ENCODE peak calls at places on chromosomes 6 and 20, in ten cellular contexts. V is fibroblast of lung; N is CD4-positive, CD25-positive, alpha-beta regulatory T cell; W is A549; C is upper lobe of right lung; X is CD8-positive, alpha-beta memory T cell; P is ascending aorta; R is MM.1S; J is GM23248; U is SK-N-SH. Q is an unnamed sample. For H3K4me1 and H3K9me3, the result is how much of the 10 kb centered on the place peaks cover.

GRCh38 chr20:6698056-6698455 is 69.4 kb upstream of the BMP2 start:
- DNase-seq in V (peak), N (no peak), W (no peak), C (no peak), X (no peak), P (no peak), R (no peak), J (no peak), U (no peak), Q (no peak)

GRCh38 chr6:158387036-158387435 is 74.8 kb downstream of the TULP4 start:
- DNase-seq in V (no peak), N (no peak), W (peak), C (no peak), X (peak), P (no peak), R (no peak), J (no peak), U (no peak), Q (no peak)

GRCh38 chr6:42368156-42368555 is 83.6 kb downstream of the TRERF1 start:
- DNase-seq in V (no peak), N (peak), W (no peak), C (peak), X (peak), P (no peak), R (no peak), J (no peak), U (no peak), Q (no peak)

GRCh38 chr6:152981989-152982767 is 663 bp downstream of the FBXO5 start:
- DNase-seq in V (no peak), N (no peak), W (no peak), C (peak), X (no peak), P (no peak), R (no peak), J (no peak), U (peak), Q (no peak)

GRCh38 chr20:61608275-61609085 is 356.4 kb downstream of the CDH4 start:
- DNase-seq in V (peak), N (no peak), W (peak), C (no peak), X (no peak), P (no peak), R (peak), J (peak), U (no peak), Q (no peak)

GRCh38 chr6:32081168-32081624 is 27.9 kb downstream of the TNXB start:
- DNase-seq in V (peak), N (no peak), W (no peak), C (no peak), X (no peak), P (peak), R (no peak), J (peak), U (peak), Q (no peak)

GRCh38 chr6:18684343-18684742 is 297.2 kb downstream of the RNF144B start:
- DNase-seq in V (no peak), N (no peak), W (no peak), C (no peak), X (no peak), P (no peak), R (no peak), J (no peak), U (no peak), Q (no peak)

GRCh38 chr20:25055711-25056492 is 2.0 kb downstream of the ACSS1 start:
- DNase-seq in V (peak), N (no peak), W (no peak), C (no peak), X (no peak), P (no peak), R (no peak), J (peak), U (no peak), Q (no peak)

GRCh38 chr6:25169551-25170335 is 109.4 kb upstream of the CARMIL1 start:
- DNase-seq in V (peak), N (no peak), W (no peak), C (no peak), X (no peak), P (no peak), R (no peak), J (peak), U (no peak), Q (no peak)

GRCh38 chr6:43125119-43125518 is 46.0 kb upstream of the SRF start:
- DNase-seq in V (peak), N (no peak), W (no peak), C (no peak), X (no peak), P (no peak), R (no peak), J (peak), U (peak), Q (no peak)

GRCh38 chr20:53369871-53370270 is 223.8 kb downstream of the ZNF217 start:
- DNase-seq in V (no peak), N (no peak), W (no peak), C (no peak), X (no peak), P (no peak), R (no peak), J (no peak), U (no peak), Q (no peak)

GRCh38 chr20:49573900-49574416 is 6.0 kb upstream of the PTGIS start:
- DNase-seq in V (peak), N (no peak), W (no peak), C (no peak), X (no peak), P (no peak), R (no peak), J (peak), U (no peak), Q (no peak)
- H3K4me1 ChIP-seq in V (under half), N (under half), W (under half), C (under half), X (under half), P (under half), R (under half), J (under half), U (under half), Q (under half)

GRCh38 chr6:30760537-30760936 is 16.2 kb upstream of the IER3 start:
- DNase-seq in V (no peak), N (no peak), W (no peak), C (no peak), X (no peak), P (no peak), R (no peak), J (no peak), U (no peak), Q (no peak)

GRCh38 chr6:30761791-30762429 is 17.6 kb upstream of the IER3 start:
- DNase-seq in V (no peak), N (no peak), W (no peak), C (no peak), X (no peak), P (no peak), R (no peak), J (no peak), U (no peak), Q (no peak)

GRCh38 chr6:30766461-30767157 is 22.3 kb upstream of the IER3 start:
- DNase-seq in V (no peak), N (no peak), W (no peak), C (no peak), X (no peak), P (no peak), R (no peak), J (no peak), U (no peak), Q (no peak)

GRCh38 chr6:30763618-30764489 is 19.5 kb upstream of the IER3 start:
- DNase-seq in V (peak), N (no peak), W (peak), C (no peak), X (no peak), P (no peak), R (no peak), J (peak), U (no peak), Q (peak)

GRCh38 chr6:30763155-30763617 is 18.8 kb upstream of the IER3 start:
- DNase-seq in V (no peak), N (no peak), W (no peak), C (no peak), X (no peak), P (no peak), R (no peak), J (no peak), U (no peak), Q (no peak)
- H3K27ac ChIP-seq in V (no peak), N (no peak), W (peak), C (no peak), X (no peak), P (no peak), R (no peak), J (no peak), U (peak), Q (no peak)

GRCh38 chr6:9623228-9623832 is 791.5 kb downstream of the TFAP2A start:
- DNase-seq in V (no peak), N (no peak), W (no peak), C (no peak), X (no peak), P (no peak), R (peak), J (peak), U (no peak), Q (no peak)
- H3K9me3 ChIP-seq in V (under half), N (under half), W (under half), C (under half), X (under half), P (under half), R (under half), J (under half), U (under half), Q (under half)

GRCh38 chr6:108563292-108563691 is 2.6 kb downstream of the FOXO3 start:
- DNase-seq in V (no peak), N (no peak), W (no peak), C (no peak), X (no peak), P (no peak), R (no peak), J (peak), U (no peak), Q (no peak)
- H3K4me1 ChIP-seq in V (under half), N (under half), W (under half), C (under half), X (half or more), P (under half), R (under half), J (under half), U (under half), Q (under half)

GRCh38 chr6:5213851-5214507 is 46.8 kb downstream of the LYRM4 start:
- DNase-seq in V (peak), N (no peak), W (no peak), C (no peak), X (no peak), P (no peak), R (no peak), J (peak), U (no peak), Q (no peak)
- H3K27ac ChIP-seq in V (peak), N (no peak), W (no peak), C (no peak), X (no peak), P (peak), R (no peak), J (no peak), U (no peak), Q (no peak)

GRCh38 chr6:165109011-165109410 is 200.4 kb downstream of the C6orf118 start:
- DNase-seq in V (no peak), N (no peak), W (no peak), C (no peak), X (no peak), P (no peak), R (no peak), J (no peak), U (no peak), Q (no peak)

GRCh38 chr6:165106261-165106660 is 203.1 kb downstream of the C6orf118 start:
- DNase-seq in V (no peak), N (no peak), W (no peak), C (no peak), X (no peak), P (no peak), R (no peak), J (peak), U (no peak), Q (no peak)

DNA sequence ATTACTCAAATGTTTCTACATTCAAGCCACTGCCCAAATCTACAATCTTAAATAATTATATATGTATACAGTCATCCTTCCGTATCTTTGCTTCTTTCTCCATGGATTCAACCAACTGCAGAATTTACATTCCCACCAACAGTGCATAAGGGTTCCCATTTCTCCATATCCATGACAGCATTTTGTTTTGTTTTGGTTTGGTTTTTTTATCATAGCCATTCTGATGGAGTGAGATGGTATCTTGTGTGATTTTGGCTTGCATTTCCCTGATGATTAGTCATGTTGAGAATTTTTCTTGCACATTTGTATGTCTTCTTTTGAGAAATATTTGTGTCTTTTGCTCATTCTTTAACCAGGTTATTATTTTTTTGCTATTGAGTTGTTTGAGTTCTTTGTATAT is 198.5 kb downstream of the C6orf118 start:
- DNase-seq in V (peak), N (no peak), W (no peak), C (no peak), X (no peak), P (no peak), R (no peak), J (peak), U (no peak), Q (no peak)
- H3K9me3 ChIP-seq in V (under half), N (under half), W (under half), C (under half), X (under half), P (under half), R (under half), J (under half), U (under half), Q (under half)

DNA sequence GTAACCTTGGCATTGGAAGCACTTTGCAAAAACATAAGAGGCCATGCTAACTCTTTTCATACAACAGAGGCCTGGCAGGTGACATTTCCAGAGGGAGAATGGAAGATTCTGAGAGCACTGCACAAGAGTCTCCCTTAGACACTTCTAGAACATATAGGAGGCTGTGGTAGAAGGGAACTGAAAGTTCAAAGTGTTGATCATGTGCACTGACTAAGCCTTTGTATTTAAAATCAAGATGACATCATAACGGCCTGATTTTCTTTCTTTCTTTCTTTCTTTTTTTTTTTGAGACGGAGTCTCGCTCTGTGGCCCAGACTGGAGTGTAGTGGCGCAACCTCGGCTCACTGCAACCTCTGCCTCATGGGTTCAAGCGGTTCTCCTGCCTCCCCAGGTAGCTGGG is 26.8 kb upstream of the DNAAF9 start:
- DNase-seq in V (no peak), N (no peak), W (no peak), C (no peak), X (no peak), P (no peak), R (no peak), J (no peak), U (no peak), Q (no peak)
- H3K4me1 ChIP-seq in V (under half), N (under half), W (under half), C (under half), X (under half), P (under half), R (under half), J (under half), U (under half), Q (under half)

GRCh38 chr6:157050537-157051280 is 272.6 kb downstream of the TMEM242 start:
- DNase-seq in V (no peak), N (no peak), W (no peak), C (no peak), X (no peak), P (no peak), R (no peak), J (no peak), U (peak), Q (no peak)

GRCh38 chr6:157046776-157047175 is 269.6 kb downstream of the ARID1B start:
- DNase-seq in V (no peak), N (no peak), W (no peak), C (no peak), X (no peak), P (no peak), R (no peak), J (no peak), U (no peak), Q (no peak)

GRCh38 chr6:157047328-157047727 is 270.1 kb downstream of the ARID1B start:
- DNase-seq in V (no peak), N (no peak), W (no peak), C (no peak), X (no peak), P (no peak), R (no peak), J (no peak), U (no peak), Q (no peak)

GRCh38 chr6:157047951-157048350 is 270.8 kb downstream of the ARID1B start:
- DNase-seq in V (no peak), N (no peak), W (no peak), C (no peak), X (no peak), P (no peak), R (no peak), J (no peak), U (no peak), Q (no peak)

GRCh38 chr6:157049126-157049525 is 271.9 kb downstream of the ARID1B start:
- DNase-seq in V (no peak), N (no peak), W (no peak), C (no peak), X (no peak), P (no peak), R (no peak), J (no peak), U (no peak), Q (no peak)
- H3K27ac ChIP-seq in V (no peak), N (no peak), W (no peak), C (no peak), X (peak), P (no peak), R (no peak), J (no peak), U (peak), Q (no peak)

GRCh38 chr20:63966172-63966943 is 3.4 kb downstream of the ZNF512B start:
- DNase-seq in V (no peak), N (no peak), W (no peak), C (no peak), X (no peak), P (no peak), R (no peak), J (no peak), U (no peak), Q (no peak)

GRCh38 chr20:63962426-63963347 is 6.5 kb upstream of the UCKL1 start:
- DNase-seq in V (no peak), N (peak), W (no peak), C (no peak), X (no peak), P (no peak), R (no peak), J (no peak), U (no peak), Q (no peak)

GRCh38 chr20:63963348-63963741 is 6.4 kb downstream of the ZNF512B start:
- DNase-seq in V (no peak), N (peak), W (no peak), C (no peak), X (no peak), P (no peak), R (no peak), J (no peak), U (no peak), Q (no peak)

GRCh38 chr20:63963784-63964301 is 5.9 kb downstream of the ZNF512B start:
- DNase-seq in V (no peak), N (peak), W (no peak), C (no peak), X (no peak), P (no peak), R (no peak), J (no peak), U (no peak), Q (peak)

DNA sequence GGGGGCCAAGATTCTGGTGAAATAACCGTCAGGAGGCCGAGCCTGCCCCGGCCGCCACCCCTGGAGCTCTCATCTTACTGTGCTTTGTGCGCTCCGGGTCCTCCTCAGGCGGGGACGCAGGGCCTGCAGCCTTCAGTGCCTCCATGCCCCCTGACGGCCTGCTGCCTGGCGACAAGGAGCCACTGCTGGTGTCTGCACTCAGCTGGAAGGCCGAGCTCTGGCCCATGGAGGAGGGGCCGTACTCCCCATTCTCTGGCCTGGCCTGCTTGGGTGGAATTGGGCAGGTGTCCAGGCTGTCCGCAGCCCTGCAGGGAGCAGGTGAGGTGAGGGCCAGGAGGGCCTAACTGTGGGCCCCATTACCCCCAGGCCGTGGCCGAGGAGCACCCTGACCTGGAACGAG is 5.3 kb downstream of the ZNF512B start:
- DNase-seq in V (no peak), N (peak), W (no peak), C (no peak), X (no peak), P (no peak), R (no peak), J (no peak), U (no peak), Q (no peak)
- H3K9me3 ChIP-seq in V (under half), N (under half), W (under half), C (under half), X (under half), P (under half), R (under half), J (under half), U (under half), Q (under half)